ENCODE peak calls at places on chromosomes 16 and 17, in five cellular contexts. H is left ventricle myocardium inferior, T is AG10803, V is fibroblast of the aortic adventitia, U is lung. F is an unnamed sample.

GRCh38 chr16:9115277-9115676 is 23.8 kb downstream of the HAPSTR1 start:
- DNase-seq in V (no peak), T (no peak), U (peak; percentile 7), H (no peak), F (no peak)

GRCh38 chr17:38598536-38598935 is 7.2 kb downstream of the SRCIN1 start:
- DNase-seq in U (no peak), H (no peak), V (peak; percentile 56), T (peak; percentile 38), F (peak; percentile 42)

GRCh38 chr16:67396159-67396774 is 3.0 kb upstream of the TPPP3 start:
- DNase-seq in T (peak; percentile 81), V (peak; percentile 50), H (peak; percentile 79), U (peak; percentile 84), F (peak; percentile 72)

GRCh38 chr16:87392823-87393679 is 915 bp downstream of the MAP1LC3B start:
- DNase-seq in V (peak; percentile 55), U (peak; percentile 57), T (peak; percentile 47), H (peak; percentile 34), F (peak; percentile 20)

GRCh38 chr17:67421869-67422273 is 44.8 kb downstream of the PITPNC1 start:
- DNase-seq in U (no peak), V (peak; percentile 94), T (peak; percentile 89), H (no peak), F (peak; percentile 97)

GRCh38 chr17:82081546-82081945 is 15.9 kb upstream of the DUS1L start:
- DNase-seq in T (no peak), H (no peak), U (no peak), V (no peak), F (no peak)

GRCh38 chr16:23754594-23755483 is at the start of gene CHP2:
- DNase-seq in U (no peak), T (no peak), V (no peak), H (no peak), F (no peak)

GRCh38 chr17:164536-165235 is 16.8 kb downstream of the DOC2B start:
- DNase-seq in T (peak; percentile 40), V (peak; percentile 33), H (peak; percentile 37), U (no peak), F (no peak)

GRCh38 chr17:56110463-56111138 is 42.7 kb upstream of the ANKFN1 start:
- DNase-seq in V (no peak), T (no peak), U (peak; percentile 65), H (no peak), F (no peak)

GRCh38 chr17:77905266-77905665 is 53.2 kb upstream of the TNRC6C start:
- DNase-seq in V (no peak), T (no peak), H (no peak), U (no peak), F (no peak)

GRCh38 chr17:75019146-75019545 is 6.7 kb downstream of the MRPL58 start:
- DNase-seq in H (no peak), V (no peak), T (no peak), U (no peak), F (no peak)

GRCh38 chr16:50616386-50616785 is 64.7 kb downstream of the SNX20 start:
- DNase-seq in V (peak; percentile 63), H (no peak), U (no peak), T (no peak), F (no peak)

GRCh38 chr17:177762-178161 is 3.7 kb downstream of the DOC2B start:
- DNase-seq in U (no peak), H (no peak), T (no peak), V (no peak), F (no peak)

GRCh38 chr17:76575570-76575969 is 10.1 kb downstream of the ST6GALNAC2 start:
- DNase-seq in V (no peak), U (no peak), T (no peak), H (no peak), F (no peak)

GRCh38 chr16:79328327-79329162 is 272.0 kb downstream of the MAF start:
- DNase-seq in U (no peak), T (no peak), H (no peak), V (no peak), F (no peak)

GRCh38 chr17:41785876-41786226 is 660 bp downstream of the JUP start:
- DNase-seq in U (peak; percentile 70), T (no peak), H (no peak), V (no peak), F (no peak)

GRCh38 chr17:41787021-41787418 is 509 bp upstream of the JUP start:
- DNase-seq in V (no peak), U (no peak), H (no peak), T (no peak), F (no peak)

GRCh38 chr17:41784207-41784744 is 2.2 kb downstream of the JUP start:
- DNase-seq in H (peak; percentile 67), T (no peak), U (peak; percentile 58), V (peak; percentile 32), F (no peak)

GRCh38 chr17:41786227-41787020 is at the start of gene JUP:
- DNase-seq in H (peak; percentile 100), U (peak; percentile 100), T (peak; percentile 97), V (peak; percentile 96), F (peak; percentile 98)

DNA sequence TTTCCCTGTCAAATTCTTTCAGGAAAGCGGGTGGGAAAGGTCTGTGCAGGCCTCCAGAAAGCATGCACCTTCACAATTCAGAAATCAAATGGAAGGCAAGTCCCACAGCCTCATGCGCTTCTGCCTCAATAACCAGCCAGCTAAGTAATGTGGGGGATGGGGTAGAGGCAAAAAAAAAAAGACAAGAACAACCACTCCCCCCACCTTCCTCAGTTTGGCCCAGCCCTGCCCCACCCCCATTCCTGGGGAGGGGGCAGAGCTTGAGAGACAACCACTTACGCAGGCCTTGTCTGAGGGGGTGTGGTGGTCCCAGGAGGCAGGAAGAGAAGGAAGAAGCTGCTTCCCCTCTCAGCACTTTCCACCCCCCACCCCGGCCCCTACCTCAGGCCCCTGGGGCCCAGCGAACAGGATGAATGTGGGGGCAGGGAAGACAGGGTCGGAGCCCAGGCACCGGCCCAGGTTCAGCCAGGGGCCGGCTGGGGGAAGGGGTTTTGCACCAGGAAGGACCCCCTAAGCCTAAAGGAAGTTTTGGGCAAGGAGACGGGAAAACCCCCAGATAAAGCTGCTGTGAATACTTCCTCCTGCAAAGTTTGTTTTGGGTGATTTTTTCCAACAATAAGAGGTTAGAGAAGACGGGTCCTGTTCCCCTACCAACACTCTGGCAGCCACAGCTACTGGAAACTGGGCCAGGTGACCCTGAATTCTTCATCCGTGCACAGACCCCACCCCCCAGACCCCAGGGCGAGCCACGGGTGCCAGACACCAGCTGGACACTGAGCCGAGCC is 1.2 kb downstream of the JUP start:
- DNase-seq in H (no peak), V (no peak), T (no peak), U (no peak), F (no peak)
- H3K4me3 ChIP-seq in H (peak overlapping the region; percentile 88), V (peak overlapping the region; percentile 65), T (peak overlapping the region; percentile 56), U (peak overlapping the region; percentile 71), F (peak overlapping the region; percentile 60)

GRCh38 chr16:12542818-12543699 is 260.6 kb downstream of the CPPED1 start:
- DNase-seq in T (no peak), U (no peak), V (no peak), H (no peak), F (no peak)
- H3K4me3 ChIP-seq in T (no peak overlapping the region), U (no peak overlapping the region), V (no peak overlapping the region), H (no peak overlapping the region), F (no peak overlapping the region)

GRCh38 chr17:4305224-4305623 is 41.4 kb upstream of the ANKFY1 start:
- DNase-seq in V (no peak), H (no peak), T (no peak), U (no peak), F (no peak)

GRCh38 chr17:4310349-4311060 is 46.7 kb upstream of the ANKFY1 start:
- DNase-seq in U (no peak), H (no peak), V (peak; percentile 95), T (no peak), F (peak; percentile 8)

GRCh38 chr17:4304417-4305027 is 40.7 kb upstream of the ANKFY1 start:
- DNase-seq in T (peak; percentile 46), U (peak; percentile 51), V (peak; percentile 63), H (no peak), F (peak; percentile 76)

DNA sequence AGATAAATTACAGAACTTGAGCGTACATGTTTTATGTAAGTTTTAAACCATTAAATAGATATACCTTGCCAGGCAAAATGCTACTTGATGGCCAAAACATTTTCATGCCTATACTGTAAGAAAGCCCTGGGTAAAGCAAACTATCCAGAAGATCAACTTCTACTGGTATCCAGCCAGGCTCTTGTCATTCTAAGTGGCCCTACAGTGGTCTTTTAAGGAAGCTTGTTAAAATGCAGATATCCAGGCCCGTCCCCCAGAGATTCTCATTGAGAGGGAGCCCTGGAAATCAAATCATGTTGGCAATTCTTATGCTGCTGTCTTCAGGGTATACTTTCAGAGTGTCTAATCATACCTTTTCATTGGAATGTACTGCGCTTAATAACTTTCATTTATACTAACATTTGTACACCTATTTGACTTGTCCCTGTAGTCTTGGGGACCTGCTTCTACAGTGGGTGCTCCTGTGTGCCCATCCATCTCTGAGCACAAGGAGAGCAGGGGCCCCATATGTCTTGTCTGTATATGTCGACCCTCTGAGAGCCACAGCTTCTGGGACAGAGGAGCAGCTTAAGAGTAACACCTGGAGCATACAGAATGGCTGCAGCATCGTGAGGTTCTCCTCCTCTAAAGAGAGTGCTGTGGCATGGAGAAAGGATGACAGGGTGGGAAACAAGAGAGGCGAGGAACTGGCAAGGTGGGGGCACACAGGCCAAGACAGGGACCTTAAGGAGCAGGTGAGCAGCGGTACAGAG is 43.6 kb upstream of the ANKFY1 start:
- DNase-seq in V (no peak), U (no peak), H (no peak), T (no peak), F (no peak)
- H3K4me3 ChIP-seq in V (no peak overlapping the region), U (no peak overlapping the region), H (no peak overlapping the region), T (no peak overlapping the region), F (no peak overlapping the region)

DNA sequence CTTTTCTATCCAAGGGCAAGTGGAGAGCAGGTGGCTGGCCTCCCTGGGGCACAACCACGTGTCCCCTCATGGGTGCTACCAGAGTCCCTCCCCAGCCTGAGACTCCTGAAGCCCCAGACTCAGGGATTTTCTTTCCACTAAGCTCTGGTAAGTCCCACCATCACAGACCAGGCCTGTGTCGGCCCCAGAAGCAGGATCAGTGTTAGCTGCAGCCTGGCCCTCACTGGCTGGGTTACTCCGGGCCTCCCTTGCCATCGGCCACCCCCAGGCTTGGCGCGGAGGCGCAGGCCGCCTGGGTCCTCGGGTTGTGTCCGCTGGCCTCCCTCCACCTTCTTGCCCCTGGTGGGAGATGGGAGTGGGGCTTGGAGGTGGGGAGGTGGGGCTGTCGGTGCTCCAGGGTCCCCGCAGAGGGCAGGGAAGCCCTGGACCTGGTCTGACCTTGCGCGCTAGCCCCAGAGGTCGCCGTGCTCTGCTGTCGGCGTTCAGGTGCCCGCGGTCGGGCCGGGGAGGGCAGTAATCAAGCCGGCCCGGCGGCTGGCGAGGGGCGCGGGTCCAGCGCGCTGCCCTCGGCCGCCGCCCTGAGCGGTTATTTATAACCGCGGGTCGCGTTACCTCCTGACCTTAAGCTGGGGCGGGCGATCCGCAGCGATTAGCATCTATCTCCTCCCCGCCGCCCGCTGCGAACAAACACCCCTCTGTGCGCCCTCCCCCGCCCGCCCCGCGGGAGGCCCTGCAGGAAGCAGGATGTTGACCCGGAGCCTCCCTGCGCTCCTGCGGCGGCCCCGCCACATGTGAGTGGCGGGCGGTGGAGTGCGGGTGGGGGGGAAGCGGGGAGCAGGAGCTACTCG is 78.1 kb upstream of the TOB1 start:
- DNase-seq in T (peak; percentile 53), U (peak; percentile 81), H (peak; percentile 86), V (no peak), F (peak; percentile 71)
- H3K4me3 ChIP-seq in T (peak overlapping the region; percentile 58), U (peak overlapping the region; percentile 37), H (peak overlapping the region; percentile 73), V (peak overlapping the region; percentile 28), F (peak overlapping the region; percentile 29)

F was measured in foreskin fibroblast.